ENCODE peak calls at places on chromosomes 7 and 10, in four cellular contexts. L, V, Y and Z are unnamed samples.

GRCh38 chr7:2242541-2243482 is 786 bp downstream of the NUDT1 start:
- DNase-seq in L (peak; percentile 59), V (peak; percentile 48), Y (peak; percentile 69), Z (peak; percentile 41)

GRCh38 chr10:132942740-132943554 is 577 bp upstream of the CFAP46 start:
- DNase-seq in L (no peak), V (peak; percentile 20), Y (peak; percentile 12), Z (no peak)

GRCh38 chr7:138527746-138528223 is 67.7 kb downstream of the TRIM24 start:
- DNase-seq in L (peak; percentile 40), V (peak; percentile 2), Y (no peak), Z (no peak)

GRCh38 chr10:73964743-73965142 is 33.2 kb upstream of the VCL start:
- DNase-seq in L (no peak), V (no peak), Y (no peak), Z (no peak)

GRCh38 chr7:108846471-108846870 is 276.8 kb downstream of the DNAJB9 start:
- DNase-seq in L (no peak), V (no peak), Y (no peak), Z (no peak)

GRCh38 chr10:20745556-20745955 is 151.6 kb downstream of the NEBL start:
- DNase-seq in L (no peak), V (no peak), Y (no peak), Z (no peak)

GRCh38 chr10:16545126-16545736 is 23.6 kb upstream of the C1QL3 start:
- DNase-seq in L (peak; percentile 33), V (peak; percentile 61), Y (peak; percentile 57), Z (peak; percentile 37)

GRCh38 chr10:77877461-77878344 is 48.9 kb downstream of the DLG5 start:
- DNase-seq in L (peak; percentile 35), V (peak; percentile 80), Y (peak; percentile 31), Z (no peak)

GRCh38 chr7:7421850-7422249 is 113.8 kb downstream of the COL28A1 start:
- DNase-seq in L (no peak), V (no peak), Y (no peak), Z (no peak)

GRCh38 chr7:116075351-116076145 is 45.0 kb upstream of the TFEC start:
- DNase-seq in L (no peak), V (no peak), Y (no peak), Z (no peak)

GRCh38 chr10:58647770-58648169 is 135.1 kb downstream of the BICC1 start:
- DNase-seq in L (no peak), V (no peak), Y (peak; percentile 50), Z (no peak)

GRCh38 chr7:68730871-68731403 is 867.3 kb upstream of the AUTS2 start:
- DNase-seq in L (no peak), V (no peak), Y (no peak), Z (no peak)

GRCh38 chr10:129764011-129764900 is 199.8 kb downstream of the EBF3 start:
- DNase-seq in L (no peak), V (no peak), Y (no peak), Z (no peak)

GRCh38 chr7:25858562-25859411 is 293.2 kb upstream of the NFE2L3 start:
- DNase-seq in L (no peak), V (peak; percentile 60), Y (no peak), Z (no peak)

GRCh38 chr10:62903828-62904227 is 87.7 kb upstream of the EGR2 start:
- DNase-seq in L (no peak), V (no peak), Y (peak; percentile 80), Z (no peak)

GRCh38 chr7:35003679-35004278 is 33.5 kb downstream of the DPY19L1 start:
- DNase-seq in L (no peak), V (no peak), Y (peak; percentile 88), Z (no peak)

GRCh38 chr7:64881461-64882287 is 21.4 kb upstream of the ZNF273 start:
- DNase-seq in L (no peak), V (no peak), Y (no peak), Z (no peak)

GRCh38 chr7:72235351-72235750 is 176.8 kb downstream of the CALN1 start:
- DNase-seq in L (no peak), V (no peak), Y (no peak), Z (no peak)

GRCh38 chr10:3803295-3803883 is 18.4 kb upstream of the KLF6 start:
- DNase-seq in L (no peak), V (no peak), Y (peak; percentile 88), Z (no peak)
- TF ChIP-seq EZH2phosphoT487 in L (no peak), V (no peak), Y (no peak), Z (no peak)

GRCh38 chr7:112056409-112056808 is 149.8 kb downstream of the DOCK4 start:
- DNase-seq in L (no peak), V (peak; percentile 40), Y (peak; percentile 51), Z (peak; percentile 78)
- H3K4me2 ChIP-seq in L (no peak overlapping the region), V (no peak overlapping the region), Y (no peak overlapping the region), Z (peak overlapping the region; percentile 37)

GRCh38 chr10:27474741-27475140 is 29.4 kb upstream of the RAB18 start:
- DNase-seq in L (no peak), V (no peak), Y (peak; percentile 39), Z (no peak)
- TF ChIP-seq EZH2phosphoT487 in L (no peak), V (no peak), Y (no peak), Z (no peak)

GRCh38 chr10:96714031-96714590 is 6.2 kb downstream of the PIK3AP1 start:
- DNase-seq in L (no peak), V (no peak), Y (peak; percentile 64), Z (no peak)
- H3K4me2 ChIP-seq in L (peak overlapping the region; percentile 37), V (no peak overlapping the region), Y (no peak overlapping the region), Z (no peak overlapping the region)

DNA sequence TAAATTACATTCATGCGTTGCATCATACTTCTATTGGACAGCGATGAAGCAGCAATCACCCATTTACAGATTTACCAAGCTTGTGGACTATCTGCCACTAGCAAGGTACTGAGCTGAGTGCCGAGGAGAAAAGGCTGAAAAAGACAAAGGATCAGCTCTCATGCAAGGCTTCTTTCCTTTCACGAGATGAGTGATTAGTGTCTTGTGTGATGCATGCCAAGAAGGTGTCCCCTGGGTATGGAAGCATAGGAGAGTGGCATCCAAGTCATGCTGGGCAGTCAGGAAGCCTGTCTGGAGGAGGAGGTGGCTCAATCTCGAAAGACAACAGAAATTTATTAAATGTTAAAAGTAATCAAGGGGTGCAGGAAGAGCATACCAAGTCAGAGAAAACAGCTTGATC is 40.9 kb downstream of the ACSM6 start:
- DNase-seq in L (no peak), V (no peak), Y (no peak), Z (no peak)
- TF ChIP-seq EZH2phosphoT487 in L (no peak), V (no peak), Y (no peak), Z (no peak)

GRCh38 chr7:155203059-155203881 is 94.4 kb upstream of the INSIG1 start:
- DNase-seq in L (no peak), V (no peak), Y (no peak), Z (no peak)
- H3K4me2 ChIP-seq in L (no peak overlapping the region), V (no peak overlapping the region), Y (no peak overlapping the region), Z (no peak overlapping the region)

DNA sequence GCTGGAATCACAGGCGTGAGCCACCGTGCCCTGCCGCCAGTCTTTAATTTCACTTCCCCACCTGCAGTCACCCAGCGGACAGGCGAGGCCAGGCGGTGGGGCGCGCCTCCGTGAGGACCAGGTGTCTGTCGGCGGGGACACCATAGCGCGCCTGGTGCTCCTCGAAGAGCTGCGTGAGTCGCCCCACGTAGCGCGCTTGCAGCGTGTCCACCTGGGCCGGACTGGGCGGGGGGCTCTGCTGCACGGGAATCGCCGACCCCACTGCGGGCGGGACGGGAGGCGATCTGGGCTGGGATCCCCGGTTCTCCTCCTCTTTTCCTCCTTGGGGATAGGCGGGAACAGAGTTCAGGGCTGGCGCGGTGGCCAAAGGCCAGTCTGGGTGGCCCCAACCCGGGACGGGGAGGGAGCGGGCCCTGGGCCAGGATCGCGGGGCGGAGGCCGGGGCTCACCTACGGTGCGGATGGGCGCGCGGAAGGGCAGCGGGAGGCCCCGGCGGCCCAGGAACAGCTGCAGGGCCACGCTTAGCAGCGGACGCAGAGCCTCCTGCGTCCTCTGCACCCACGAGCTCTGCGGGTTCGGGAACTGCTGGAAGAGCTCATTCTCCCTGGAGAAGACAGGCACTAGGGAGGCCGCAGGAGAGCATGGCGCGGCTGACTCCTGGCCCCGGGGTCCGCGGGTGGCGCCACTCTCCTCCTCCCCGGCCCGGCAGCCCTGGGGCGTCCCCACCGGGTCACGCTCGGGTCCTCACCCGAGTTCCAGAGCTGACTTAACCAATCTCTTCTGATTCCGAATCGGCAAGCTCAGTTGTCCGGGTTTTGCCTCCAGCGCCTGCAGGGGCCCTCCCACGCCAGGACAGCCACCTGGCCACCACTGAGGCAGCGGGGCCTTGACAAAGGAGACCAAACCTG is 1.1 kb upstream of the MOGAT3 start:
- DNase-seq in L (no peak), V (peak; percentile 40), Y (peak; percentile 28), Z (no peak)
- TF ChIP-seq EZH2phosphoT487 in L (no peak), V (peak; percentile 70), Y (no peak), Z (no peak)

GRCh38 chr7:19375986-19376385 is 230.8 kb upstream of the FERD3L start:
- DNase-seq in L (no peak), V (no peak), Y (no peak), Z (no peak)
- H3K4me2 ChIP-seq in L (no peak overlapping the region), V (no peak overlapping the region), Y (no peak overlapping the region), Z (no peak overlapping the region)

GRCh38 chr7:157628456-157628855 is 291.7 kb downstream of the DNAJB6 start:
- DNase-seq in L (no peak), V (no peak), Y (no peak), Z (no peak)
- TF ChIP-seq EZH2phosphoT487 in L (no peak), V (no peak), Y (no peak), Z (no peak)